ENCODE peak calls at places on chromosomes 16 and 17, in six cellular contexts. One of them, this sample, is unnamed.

GRCh38 chr16:29848420-29849297 is 14.4 kb downstream of the CDIPT start:
- DNase-seq in prostate gland: peak; percentile 27
- DNase-seq in GM10248: peak; percentile 83
- DNase-seq in transverse colon: peak; percentile 88
- DNase-seq in OCI-LY7: peak; percentile 83
- DNase-seq in epithelial cell of esophagus: peak; percentile 69
- DNase-seq in this sample: peak; percentile 43

GRCh38 chr16:66923247-66923851 is 2.0 kb downstream of the RRAD start:
- DNase-seq in GM10248: no peak
- DNase-seq in epithelial cell of esophagus: no peak
- DNase-seq in prostate gland: no peak
- DNase-seq in OCI-LY7: no peak
- DNase-seq in transverse colon: no peak
- DNase-seq in this sample: no peak

GRCh38 chr17:4542726-4543191 is 12.4 kb downstream of the MYBBP1A start:
- DNase-seq in prostate gland: no peak
- DNase-seq in GM10248: no peak
- DNase-seq in transverse colon: no peak
- DNase-seq in OCI-LY7: no peak
- DNase-seq in epithelial cell of esophagus: no peak
- DNase-seq in this sample: no peak

GRCh38 chr16:30948956-30949654 is at the start of gene ORAI3:
- DNase-seq in OCI-LY7: peak; percentile 66
- DNase-seq in transverse colon: peak; percentile 81
- DNase-seq in prostate gland: peak; percentile 81
- DNase-seq in epithelial cell of esophagus: peak; percentile 70
- DNase-seq in GM10248: peak; percentile 87
- DNase-seq in this sample: no peak

GRCh38 chr17:2235792-2236365 is 67.7 kb downstream of the SMG6 start:
- DNase-seq in OCI-LY7: peak; percentile 20
- DNase-seq in epithelial cell of esophagus: no peak
- DNase-seq in prostate gland: no peak
- DNase-seq in transverse colon: no peak
- DNase-seq in GM10248: no peak
- DNase-seq in this sample: no peak

GRCh38 chr17:35709874-35710273 is 21.6 kb upstream of the RASL10B start:
- DNase-seq in epithelial cell of esophagus: peak; percentile 44
- DNase-seq in OCI-LY7: no peak
- DNase-seq in GM10248: no peak
- DNase-seq in transverse colon: no peak
- DNase-seq in prostate gland: no peak
- DNase-seq in this sample: no peak

GRCh38 chr16:53429221-53429943 is 4.9 kb upstream of the RBL2 start:
- DNase-seq in GM10248: no peak
- DNase-seq in prostate gland: peak; percentile 42
- DNase-seq in OCI-LY7: no peak
- DNase-seq in epithelial cell of esophagus: peak; percentile 72
- DNase-seq in transverse colon: no peak
- DNase-seq in this sample: no peak

GRCh38 chr16:69938981-69939820 is 11.9 kb upstream of the CLEC18A start:
- DNase-seq in epithelial cell of esophagus: no peak
- DNase-seq in GM10248: no peak
- DNase-seq in OCI-LY7: no peak
- DNase-seq in transverse colon: no peak
- DNase-seq in prostate gland: no peak
- DNase-seq in this sample: no peak

GRCh38 chr17:14019186-14019956 is 49.9 kb upstream of the COX10 start:
- DNase-seq in OCI-LY7: no peak
- DNase-seq in transverse colon: no peak
- DNase-seq in epithelial cell of esophagus: peak; percentile 30
- DNase-seq in prostate gland: peak; percentile 41
- DNase-seq in GM10248: no peak
- DNase-seq in this sample: no peak

GRCh38 chr17:80248001-80248893 is 12.4 kb upstream of the RNF213 start:
- DNase-seq in prostate gland: no peak
- DNase-seq in epithelial cell of esophagus: no peak
- DNase-seq in OCI-LY7: no peak
- DNase-seq in transverse colon: no peak
- DNase-seq in GM10248: no peak
- DNase-seq in this sample: no peak

GRCh38 chr17:64698725-64699124 is 36.6 kb upstream of the SMURF2 start:
- DNase-seq in GM10248: no peak
- DNase-seq in OCI-LY7: no peak
- DNase-seq in transverse colon: no peak
- DNase-seq in prostate gland: no peak
- DNase-seq in epithelial cell of esophagus: no peak
- DNase-seq in this sample: no peak

GRCh38 chr16:26715969-26716368 is 350.8 kb upstream of the C16orf82 start:
- DNase-seq in OCI-LY7: no peak
- DNase-seq in transverse colon: no peak
- DNase-seq in prostate gland: no peak
- DNase-seq in epithelial cell of esophagus: no peak
- DNase-seq in GM10248: no peak
- DNase-seq in this sample: no peak

GRCh38 chr16:17412221-17412620 is 58.5 kb downstream of the XYLT1 start:
- DNase-seq in GM10248: no peak
- DNase-seq in OCI-LY7: no peak
- DNase-seq in transverse colon: no peak
- DNase-seq in epithelial cell of esophagus: no peak
- DNase-seq in prostate gland: no peak
- DNase-seq in this sample: no peak

GRCh38 chr16:14682121-14682520 is 12.0 kb downstream of the PLA2G10 start:
- DNase-seq in OCI-LY7: no peak
- DNase-seq in GM10248: no peak
- DNase-seq in transverse colon: no peak
- DNase-seq in epithelial cell of esophagus: no peak
- DNase-seq in prostate gland: no peak
- DNase-seq in this sample: no peak

GRCh38 chr17:50841949-50842354 is 6.6 kb downstream of the WFIKKN2 start:
- DNase-seq in transverse colon: peak; percentile 82
- DNase-seq in prostate gland: peak; percentile 55
- DNase-seq in GM10248: peak; percentile 84
- DNase-seq in epithelial cell of esophagus: peak; percentile 74
- DNase-seq in OCI-LY7: peak; percentile 61
- DNase-seq in this sample: peak; percentile 49

GRCh38 chr17:18377437-18378204 is at the start of gene EVPLL:
- DNase-seq in transverse colon: peak; percentile 81
- DNase-seq in GM10248: no peak
- DNase-seq in prostate gland: peak; percentile 88
- DNase-seq in OCI-LY7: no peak
- DNase-seq in epithelial cell of esophagus: peak; percentile 98
- DNase-seq in this sample: no peak

GRCh38 chr17:32671891-32672290 is 185.1 kb downstream of the CDK5R1 start:
- DNase-seq in transverse colon: peak; percentile 22
- DNase-seq in OCI-LY7: no peak
- DNase-seq in epithelial cell of esophagus: peak; percentile 8
- DNase-seq in prostate gland: no peak
- DNase-seq in GM10248: no peak
- DNase-seq in this sample: peak; percentile 28

DNA sequence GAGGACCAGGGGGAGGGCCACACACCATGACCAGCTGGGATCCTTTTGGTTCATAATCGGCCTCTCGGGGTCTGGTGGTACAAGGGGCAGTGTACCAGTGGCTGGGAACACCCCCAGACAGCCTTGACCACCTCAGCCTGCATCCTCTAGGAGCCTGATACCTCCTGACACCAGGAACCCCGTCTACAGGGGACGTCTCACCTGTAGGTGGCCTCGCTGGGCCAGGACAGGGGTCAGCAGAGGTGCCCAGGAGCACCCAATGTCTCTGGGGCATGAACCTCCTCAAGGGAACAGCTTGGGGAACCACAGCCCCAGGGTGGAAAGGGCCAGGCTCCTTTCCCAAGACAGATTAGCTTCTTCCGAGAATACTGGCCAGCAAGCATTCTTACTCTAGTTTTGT is 2.5 kb upstream of the METRNL start:
- DNase-seq in epithelial cell of esophagus: no peak
- DNase-seq in transverse colon: no peak
- DNase-seq in OCI-LY7: no peak
- DNase-seq in GM10248: peak; percentile 64
- DNase-seq in prostate gland: no peak
- DNase-seq in this sample: no peak
- TF ChIP-seq CTCF in epithelial cell of esophagus: peak; percentile 8
- TF ChIP-seq CTCF in transverse colon: peak; percentile 31
- TF ChIP-seq CTCF in OCI-LY7: peak; percentile 60
- TF ChIP-seq CTCF in GM10248: peak; percentile 65
- TF ChIP-seq CTCF in prostate gland: peak; percentile 50
- TF ChIP-seq CTCF in this sample: no peak

DNA sequence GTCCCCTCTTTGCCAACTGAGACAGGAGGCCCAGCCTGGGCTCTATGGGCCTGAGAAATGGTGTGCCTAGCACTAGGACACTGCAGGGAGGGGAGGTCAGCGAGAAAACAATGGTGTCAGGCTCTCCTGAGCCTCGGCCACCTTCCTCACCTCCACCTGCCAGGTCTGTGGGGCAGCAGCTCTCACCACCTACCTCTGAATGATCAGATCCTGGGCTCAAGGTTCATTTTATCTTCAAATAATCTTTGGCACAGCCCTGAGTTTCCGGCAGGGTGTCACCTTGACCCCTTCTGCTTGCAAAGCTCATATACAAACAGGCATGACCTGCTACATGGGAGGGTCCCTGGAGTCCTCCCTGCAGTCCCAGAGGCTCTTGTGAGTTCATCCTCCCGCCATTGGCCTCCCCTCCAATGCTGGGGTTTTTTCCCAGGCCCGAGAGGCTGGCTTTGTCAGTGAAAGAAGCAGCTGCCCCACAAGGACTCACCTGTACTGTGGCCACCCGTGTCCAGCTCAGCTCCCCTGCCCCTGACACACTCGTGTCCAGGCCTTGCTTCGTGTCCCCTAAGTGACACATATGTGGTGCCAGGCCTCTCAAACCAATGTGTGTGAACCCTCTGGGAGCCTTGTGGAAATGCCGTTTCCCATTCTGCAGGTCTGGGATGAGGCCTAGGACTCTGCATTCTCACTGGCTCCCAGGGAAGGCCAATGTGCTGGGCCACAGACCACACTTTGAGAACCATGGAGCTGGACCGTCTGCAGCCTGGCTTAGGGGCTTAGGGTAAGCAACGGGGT is 176.8 kb upstream of the CIBAR2 start:
- DNase-seq in prostate gland: no peak
- DNase-seq in GM10248: no peak
- DNase-seq in epithelial cell of esophagus: no peak
- DNase-seq in transverse colon: no peak
- DNase-seq in OCI-LY7: no peak
- DNase-seq in this sample: no peak
- TF ChIP-seq CTCF in prostate gland: no peak
- TF ChIP-seq CTCF in GM10248: no peak
- TF ChIP-seq CTCF in epithelial cell of esophagus: no peak
- TF ChIP-seq CTCF in transverse colon: no peak
- TF ChIP-seq CTCF in OCI-LY7: no peak
- TF ChIP-seq CTCF in this sample: no peak

GRCh38 chr16:2429037-2429770 is at the start of gene CCNF:
- DNase-seq in epithelial cell of esophagus: peak; percentile 97
- DNase-seq in transverse colon: peak; percentile 98
- DNase-seq in GM10248: peak; percentile 100
- DNase-seq in prostate gland: peak; percentile 97
- DNase-seq in OCI-LY7: peak; percentile 97
- DNase-seq in this sample: peak; percentile 91

GRCh38 chr16:2427526-2427925 is 1.7 kb upstream of the CCNF start:
- DNase-seq in epithelial cell of esophagus: no peak
- DNase-seq in transverse colon: no peak
- DNase-seq in GM10248: no peak
- DNase-seq in prostate gland: no peak
- DNase-seq in OCI-LY7: no peak
- DNase-seq in this sample: no peak

GRCh38 chr16:2429771-2430663 is 770 bp downstream of the CCNF start:
- DNase-seq in transverse colon: no peak
- DNase-seq in OCI-LY7: peak; percentile 75
- DNase-seq in prostate gland: peak; percentile 55
- DNase-seq in epithelial cell of esophagus: peak; percentile 67
- DNase-seq in GM10248: peak; percentile 59
- DNase-seq in this sample: no peak

GRCh38 chr16:2428051-2428786 is 1.0 kb upstream of the CCNF start:
- DNase-seq in prostate gland: peak; percentile 16
- DNase-seq in epithelial cell of esophagus: peak; percentile 38
- DNase-seq in transverse colon: peak; percentile 58
- DNase-seq in OCI-LY7: peak; percentile 51
- DNase-seq in GM10248: peak; percentile 69
- DNase-seq in this sample: no peak

DNA sequence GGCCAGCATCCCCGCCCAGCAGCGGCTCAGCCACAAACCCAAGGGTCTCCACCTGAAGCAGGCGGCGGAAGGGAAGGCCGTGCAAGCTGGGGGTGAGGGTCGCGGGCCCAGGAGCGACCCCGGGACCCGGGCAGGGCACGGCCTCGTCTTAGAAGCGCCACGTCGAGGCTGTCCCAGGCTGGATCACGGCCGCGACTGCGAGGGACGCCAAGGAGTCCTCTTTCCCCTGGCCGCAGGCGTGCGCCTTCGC is 535 bp upstream of the CCNF start:
- DNase-seq in epithelial cell of esophagus: no peak
- DNase-seq in OCI-LY7: no peak
- DNase-seq in transverse colon: no peak
- DNase-seq in GM10248: no peak
- DNase-seq in prostate gland: no peak
- DNase-seq in this sample: peak; percentile 27
- TF ChIP-seq CTCF in epithelial cell of esophagus: peak; percentile 0
- TF ChIP-seq CTCF in OCI-LY7: peak; percentile 35
- TF ChIP-seq CTCF in transverse colon: peak; percentile 30
- TF ChIP-seq CTCF in GM10248: no peak
- TF ChIP-seq CTCF in prostate gland: no peak
- TF ChIP-seq CTCF in this sample: no peak

GRCh38 chr17:73210002-73210678 is 17.3 kb downstream of the COG1 start:
- DNase-seq in epithelial cell of esophagus: peak; percentile 13
- DNase-seq in OCI-LY7: no peak
- DNase-seq in transverse colon: no peak
- DNase-seq in GM10248: no peak
- DNase-seq in prostate gland: no peak
- DNase-seq in this sample: no peak
- TF ChIP-seq CTCF in epithelial cell of esophagus: peak; percentile 46
- TF ChIP-seq CTCF in OCI-LY7: peak; percentile 65
- TF ChIP-seq CTCF in transverse colon: no peak
- TF ChIP-seq CTCF in GM10248: no peak
- TF ChIP-seq CTCF in prostate gland: no peak
- TF ChIP-seq CTCF in this sample: no peak

This sample was measured in omental fat pad.